ENCODE peak calls at places on chromosomes 2 and 18, in seven cellular contexts. Q, F, V, C, I, X and L are unnamed samples.

GRCh38 chr18:77032121-77032758 is 100.3 kb downstream of the MBP start:
- DNase-seq in C (no peak), V (no peak), F (no peak), X (no peak), Q (no peak), I (peak; percentile 59), L (no peak)

GRCh38 chr2:148298201-148298600 is 277.3 kb downstream of the MBD5 start:
- DNase-seq in I (peak; percentile 25), C (peak; percentile 23), F (no peak), V (no peak), Q (no peak), X (no peak), L (no peak)

GRCh38 chr2:173446722-173447121 is 92.0 kb downstream of the CDCA7 start:
- DNase-seq in C (no peak), X (no peak), V (no peak), F (no peak), Q (no peak), I (no peak), L (no peak)

GRCh38 chr2:29304399-29304798 is 189.2 kb downstream of the CLIP4 start:
- DNase-seq in X (no peak), I (peak; percentile 27), Q (no peak), F (no peak), C (peak; percentile 5), V (no peak), L (no peak)

GRCh38 chr2:221518937-221519635 is 53.0 kb downstream of the EPHA4 start:
- DNase-seq in I (no peak), V (no peak), Q (no peak), F (no peak), C (no peak), X (no peak), L (no peak)

GRCh38 chr2:178848335-178848734 is 41.1 kb upstream of the TTN start:
- DNase-seq in F (no peak), I (no peak), V (no peak), C (no peak), Q (no peak), X (no peak), L (no peak)

GRCh38 chr2:240840435-240841060 is 20.5 kb upstream of the KIF1A start:
- DNase-seq in F (peak; percentile 65), Q (peak; percentile 23), I (peak; percentile 76), V (no peak), X (no peak), C (peak; percentile 40), L (no peak)

GRCh38 chr2:231666171-231667095 is 41.9 kb upstream of the PTMA start:
- DNase-seq in F (peak; percentile 96), V (peak; percentile 98), I (peak; percentile 91), Q (peak; percentile 98), C (no peak), X (peak; percentile 61), L (peak; percentile 98)

GRCh38 chr2:228688007-228688645 is 506.6 kb upstream of the SPHKAP start:
- DNase-seq in F (peak; percentile 92), C (no peak), X (no peak), Q (no peak), I (peak; percentile 91), V (no peak), L (no peak)

GRCh38 chr2:127564429-127565260 is 29.2 kb downstream of the MYO7B start:
- DNase-seq in Q (peak; percentile 80), I (no peak), C (no peak), X (no peak), F (no peak), V (no peak), L (no peak)

GRCh38 chr2:9744256-9745004 is 98.8 kb upstream of the TAF1B start:
- DNase-seq in C (no peak), V (no peak), I (no peak), Q (no peak), X (peak; percentile 23), F (no peak), L (no peak)

GRCh38 chr2:40371525-40372277 is 80.2 kb downstream of the SLC8A1 start:
- DNase-seq in V (no peak), C (no peak), Q (no peak), X (no peak), F (peak; percentile 63), I (peak; percentile 83), L (no peak)

GRCh38 chr2:134359367-134360081 is 105.7 kb downstream of the MGAT5 start:
- DNase-seq in F (peak; percentile 92), X (no peak), V (peak; percentile 70), C (peak; percentile 60), I (no peak), Q (no peak), L (no peak)

GRCh38 chr2:226583715-226584114 is 215.9 kb downstream of the IRS1 start:
- DNase-seq in I (peak; percentile 92), X (peak; percentile 44), F (peak; percentile 82), C (peak; percentile 66), Q (no peak), V (no peak), L (no peak)

GRCh38 chr2:106561356-106561755 is 74.2 kb downstream of the CD8B2 start:
- DNase-seq in F (no peak), V (no peak), X (no peak), I (no peak), Q (no peak), C (no peak), L (peak; percentile 72)

GRCh38 chr2:85167479-85167878 is 34.3 kb downstream of the TCF7L1 start:
- DNase-seq in Q (peak; percentile 13), V (no peak), F (no peak), C (no peak), I (no peak), X (no peak), L (no peak)

GRCh38 chr2:85166021-85166420 is 32.8 kb downstream of the TCF7L1 start:
- DNase-seq in V (no peak), Q (peak; percentile 64), C (no peak), X (no peak), I (no peak), F (no peak), L (no peak)

GRCh38 chr2:85168984-85169383 is 35.8 kb downstream of the TCF7L1 start:
- DNase-seq in I (no peak), F (no peak), X (no peak), Q (no peak), C (no peak), V (peak; percentile 3), L (no peak)

GRCh38 chr2:85171916-85172315 is 38.7 kb downstream of the TCF7L1 start:
- DNase-seq in Q (no peak), V (peak; percentile 39), X (no peak), F (no peak), C (no peak), I (no peak), L (no peak)

GRCh38 chr2:85169581-85169980 is 36.4 kb downstream of the TCF7L1 start:
- DNase-seq in F (no peak), V (peak; percentile 29), I (no peak), Q (peak; percentile 52), X (no peak), C (no peak), L (no peak)
- H3K4me3 ChIP-seq in F (no peak overlapping the region), V (no peak overlapping the region), I (no peak overlapping the region), Q (no peak overlapping the region), X (no peak overlapping the region), C (no peak overlapping the region), L (no peak overlapping the region)

DNA sequence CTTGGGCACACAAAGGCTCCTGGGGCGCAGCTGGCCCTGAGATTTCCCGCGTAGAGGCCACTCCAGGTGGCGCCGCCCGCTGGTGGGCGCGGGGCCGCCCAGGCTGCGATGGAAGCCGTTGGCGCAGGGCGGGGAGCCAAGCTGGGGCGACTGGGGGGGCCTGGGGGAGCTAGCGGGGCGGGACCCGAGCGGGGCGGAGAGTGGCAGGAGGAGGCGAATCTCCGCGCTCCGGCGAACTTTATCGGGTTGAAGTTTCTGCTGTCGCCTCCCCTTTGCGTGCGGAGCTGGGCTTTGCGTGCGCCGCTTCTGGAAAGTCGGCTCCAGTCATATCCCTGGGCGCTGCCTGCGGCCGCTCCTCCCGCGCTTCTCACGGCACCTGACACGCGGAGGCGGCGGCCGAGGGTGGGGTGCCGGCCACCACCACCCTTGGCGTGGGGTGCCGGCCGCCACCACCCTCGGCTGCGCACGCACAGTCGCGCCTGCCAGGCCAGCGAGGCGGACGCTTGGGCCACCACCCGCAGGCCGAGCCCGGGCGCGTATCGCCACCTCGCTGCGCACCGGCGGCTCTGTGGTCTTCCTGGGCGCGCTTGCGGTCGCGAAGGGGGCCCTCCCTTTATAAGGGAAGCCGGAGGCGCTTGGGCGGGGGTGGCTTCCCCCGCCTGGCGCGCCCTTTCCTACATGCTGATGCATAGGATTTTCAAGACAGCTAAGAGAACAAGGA is 919 bp upstream of the CYP1B1 start:
- DNase-seq in V (peak; percentile 95), X (peak; percentile 95), Q (peak; percentile 95), F (peak; percentile 80), C (peak; percentile 84), I (peak; percentile 92), L (no peak)
- TF ChIP-seq CTCF in V (peak; percentile 53), X (peak; percentile 19), Q (no peak), F (peak; percentile 4), C (peak; percentile 42), I (peak; percentile 31), L (no peak)

GRCh38 chr18:4106407-4107033 is 348.6 kb downstream of the DLGAP1 start:
- DNase-seq in Q (peak; percentile 90), C (peak; percentile 35), V (no peak), F (peak; percentile 44), I (peak; percentile 65), X (peak; percentile 18), L (no peak)

GRCh38 chr18:4108016-4108415 is 347.1 kb downstream of the DLGAP1 start:
- DNase-seq in F (no peak), C (no peak), X (no peak), Q (no peak), I (no peak), V (no peak), L (no peak)

DNA sequence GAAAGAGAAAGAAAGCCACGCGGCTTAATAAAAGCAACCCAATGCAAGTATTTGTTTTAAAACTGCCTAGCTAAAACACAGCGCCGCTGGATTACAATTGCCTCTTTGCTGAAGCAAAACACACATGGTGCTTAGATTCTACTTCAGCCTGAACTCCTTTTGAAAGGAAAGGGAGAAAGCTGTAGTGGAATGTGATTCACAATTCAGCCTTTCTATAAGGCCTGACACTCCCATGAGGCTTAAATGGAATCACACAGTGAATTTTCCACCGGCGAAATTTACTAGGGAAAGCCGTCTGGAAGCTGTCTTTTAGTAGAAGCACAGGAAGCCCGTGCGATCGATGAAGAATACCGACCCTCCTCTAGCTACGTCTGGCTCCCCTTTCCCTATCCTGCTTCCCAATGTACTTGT is 348.1 kb downstream of the DLGAP1 start:
- DNase-seq in I (no peak), V (no peak), F (no peak), Q (no peak), X (no peak), C (no peak), L (no peak)
- H3K4me3 ChIP-seq in I (no peak overlapping the region), V (no peak overlapping the region), F (no peak overlapping the region), Q (no peak overlapping the region), X (no peak overlapping the region), C (no peak overlapping the region), L (no peak overlapping the region)

GRCh38 chr2:201668402-201668801 is 25.1 kb upstream of the TMEM237 start:
- DNase-seq in F (no peak), V (no peak), C (no peak), I (no peak), Q (no peak), X (no peak), L (no peak)

GRCh38 chr2:201669865-201670264 is 26.6 kb upstream of the TMEM237 start:
- DNase-seq in V (no peak), X (no peak), I (no peak), Q (no peak), C (no peak), F (no peak), L (no peak)

GRCh38 chr2:201661366-201661765 is 18.1 kb upstream of the TMEM237 start:
- DNase-seq in C (no peak), Q (no peak), V (no peak), F (no peak), I (no peak), X (no peak), L (no peak)

GRCh38 chr2:201664334-201664733 is 21.0 kb upstream of the TMEM237 start:
- DNase-seq in X (no peak), V (no peak), F (no peak), Q (no peak), I (no peak), C (no peak), L (no peak)

GRCh38 chr2:201665420-201666158 is 22.3 kb upstream of the TMEM237 start:
- DNase-seq in F (no peak), V (no peak), X (no peak), I (no peak), Q (no peak), C (no peak), L (no peak)
- TF ChIP-seq CTCF in F (no peak), V (peak; percentile 38), X (no peak), I (peak; percentile 34), Q (no peak), C (peak; percentile 12), L (no peak)